ENCODE peak calls at places on chromosomes 5 and 9, in seven cellular contexts. T is iPS-NIHi11; E is NB4; X is activated CD4-positive, CD25-positive, alpha-beta regulatory T cell treated with anti-CD3 and anti-CD28 coated beads, Interleukin-2, amount 50 U/mL, for 72 hours; P is lower lobe of right lung; G is NCI-H1092; Q is CD8-positive, alpha-beta T cell. F is an unnamed sample.

GRCh38 chr5:77066823-77067442 is 20.2 kb downstream of the ZBED3 start:
- DNase-seq in P (no peak), G (no peak), X (no peak), T (no peak), E (peak; percentile 39), Q (no peak), F (no peak)

GRCh38 chr9:133103183-133103986 is 17.7 kb downstream of the RALGDS start:
- DNase-seq in E (peak; percentile 46), T (peak; percentile 88), G (no peak), X (peak; percentile 72), Q (peak; percentile 51), P (peak; percentile 81), F (no peak)

GRCh38 chr5:149745-150450 is 41.4 kb upstream of the LRRC14B start:
- DNase-seq in Q (no peak), E (no peak), X (no peak), P (no peak), G (no peak), T (no peak), F (no peak)

GRCh38 chr9:134217431-134218210 is 53.3 kb upstream of the RNU6ATAC start:
- DNase-seq in Q (no peak), G (no peak), X (no peak), E (peak; percentile 86), P (no peak), T (no peak), F (no peak)

GRCh38 chr5:142063878-142064331 is 44.7 kb upstream of the NDFIP1 start:
- DNase-seq in E (peak; percentile 30), P (no peak), Q (peak; percentile 48), X (peak; percentile 41), G (peak; percentile 78), T (peak; percentile 86), F (no peak)

GRCh38 chr5:174273325-174273724 is 227.8 kb downstream of the NSG2 start:
- DNase-seq in T (no peak), X (no peak), Q (no peak), E (no peak), P (no peak), G (no peak), F (no peak)

GRCh38 chr9:135239100-135239768 is 151.8 kb downstream of the OLFM1 start:
- DNase-seq in T (no peak), Q (no peak), X (no peak), G (no peak), P (peak; percentile 27), E (no peak), F (no peak)

GRCh38 chr5:119411291-119411934 is 40.9 kb upstream of the HSD17B4 start:
- DNase-seq in X (no peak), P (no peak), T (no peak), E (no peak), Q (no peak), G (no peak), F (no peak)

GRCh38 chr5:177440211-177440989 is 6.2 kb upstream of the PRR7 start:
- DNase-seq in E (no peak), G (no peak), T (no peak), Q (peak; percentile 74), X (peak; percentile 34), P (no peak), F (peak; percentile 53)

GRCh38 chr5:94181940-94182339 is 436.5 kb downstream of the KIAA0825 start:
- DNase-seq in T (peak; percentile 26), Q (no peak), G (no peak), X (no peak), P (no peak), E (peak; percentile 33), F (no peak)

GRCh38 chr9:135517407-135517822 is 3.8 kb upstream of the LCN1 start:
- DNase-seq in E (no peak), X (peak; percentile 11), G (no peak), T (no peak), Q (no peak), P (no peak), F (no peak)

GRCh38 chr9:117677578-117677977 is 26.6 kb upstream of the TLR4 start:
- DNase-seq in G (no peak), X (no peak), E (no peak), Q (no peak), T (no peak), P (no peak), F (no peak)

GRCh38 chr9:89007568-89007967 is 16.3 kb downstream of the S1PR3 start:
- DNase-seq in X (no peak), E (no peak), Q (no peak), P (no peak), G (no peak), T (no peak), F (no peak)